ENCODE peak calls at places on chromosomes 16 and 17, in ten cellular contexts. C is dorsolateral prefrontal cortex, Z is left ventricle myocardium inferior, H is HCT116, W is stomach, K is AG04450, L is ovary, F is heart right ventricle, M is adrenal gland, U is AG10803. T is an unnamed sample.

GRCh38 chr16:77496934-77497333 is 62.1 kb upstream of the ADAMTS18 start:
- DNase-seq in C (no peak), Z (no peak), H (no peak), W (no peak), K (no peak), L (no peak), F (no peak), M (no peak), U (no peak), T (no peak)

GRCh38 chr17:59154335-59154720 is 658 bp downstream of the SKA2 start:
- DNase-seq in C (peak), Z (no peak), H (no peak), W (peak), K (no peak), L (peak), F (peak), M (peak), U (peak), T (peak)

GRCh38 chr17:1186923-1187771 is 7.4 kb upstream of the ABR start:
- DNase-seq in C (peak), Z (peak), H (peak), W (peak), K (peak), L (peak), F (peak), M (peak), U (peak), T (peak)

GRCh38 chr16:49556252-49557069 is 182.9 kb downstream of the C16orf78 start:
- DNase-seq in C (no peak), Z (no peak), H (peak), W (no peak), K (no peak), L (no peak), F (no peak), M (no peak), U (peak), T (peak)

GRCh38 chr16:3095869-3096268 is 3.2 kb downstream of the ZSCAN10 start:
- DNase-seq in C (no peak), Z (no peak), H (peak), W (no peak), K (no peak), L (no peak), F (no peak), M (peak), U (no peak), T (no peak)

GRCh38 chr17:3659541-3660111 is 8.8 kb downstream of the TAX1BP3 start:
- DNase-seq in C (peak), Z (peak), H (no peak), W (peak), K (peak), L (peak), F (peak), M (peak), U (peak), T (peak)

GRCh38 chr17:74274060-74274702 is at the start of gene DNAI2:
- DNase-seq in C (no peak), Z (no peak), H (no peak), W (no peak), K (no peak), L (no peak), F (peak), M (no peak), U (no peak), T (no peak)

GRCh38 chr17:46730026-46730425 is 88.5 kb downstream of the WNT3 start:
- DNase-seq in C (no peak), Z (no peak), H (no peak), W (no peak), K (no peak), L (no peak), F (no peak), M (no peak), U (no peak), T (no peak)

GRCh38 chr17:17181666-17182600 is 24.2 kb downstream of the PLD6 start:
- DNase-seq in C (no peak), Z (no peak), H (no peak), W (no peak), K (no peak), L (no peak), F (no peak), M (no peak), U (no peak), T (no peak)

GRCh38 chr17:31449746-31450145 is 58.3 kb downstream of the RAB11FIP4 start:
- DNase-seq in C (no peak), Z (no peak), H (no peak), W (no peak), K (no peak), L (no peak), F (no peak), M (no peak), U (no peak), T (no peak)

GRCh38 chr17:59754547-59754946 is 47.1 kb downstream of the VMP1 start:
- DNase-seq in C (no peak), Z (no peak), H (peak), W (no peak), K (peak), L (no peak), F (no peak), M (peak), U (peak), T (peak)

GRCh38 chr17:76397687-76398522 is 13.5 kb downstream of the SPHK1 start:
- DNase-seq in C (peak), Z (peak), H (peak), W (peak), K (peak), L (peak), F (peak), M (peak), U (peak), T (peak)

GRCh38 chr17:56640116-56640515 is 46.6 kb downstream of the NOG start:
- DNase-seq in C (no peak), Z (no peak), H (no peak), W (no peak), K (no peak), L (no peak), F (no peak), M (no peak), U (no peak), T (no peak)

GRCh38 chr16:14005335-14005734 is 65.8 kb upstream of the MRTFB start:
- DNase-seq in C (no peak), Z (no peak), H (no peak), W (no peak), K (no peak), L (no peak), F (no peak), M (no peak), U (no peak), T (no peak)

GRCh38 chr16:89823087-89823823 is 5.0 kb upstream of the SPIRE2 start:
- DNase-seq in C (no peak), Z (no peak), H (no peak), W (no peak), K (no peak), L (no peak), F (no peak), M (peak), U (no peak), T (no peak)

GRCh38 chr17:8747731-8748130 is 3.1 kb upstream of the CCDC42 start:
- DNase-seq in C (no peak), Z (no peak), H (no peak), W (no peak), K (no peak), L (no peak), F (no peak), M (no peak), U (no peak), T (no peak)

GRCh38 chr16:52086901-52087300 is 460.0 kb downstream of the TOX3 start:
- DNase-seq in C (no peak), Z (no peak), H (no peak), W (no peak), K (no peak), L (no peak), F (no peak), M (no peak), U (no peak), T (no peak)

GRCh38 chr17:42271277-42271922 is 4.8 kb downstream of the STAT5B start:
- DNase-seq in C (no peak), Z (no peak), H (no peak), W (no peak), K (no peak), L (no peak), F (no peak), M (no peak), U (no peak), T (no peak)

GRCh38 chr17:19470529-19471261 is 59.7 kb downstream of the RNF112 start:
- DNase-seq in C (no peak), Z (peak), H (no peak), W (peak), K (peak), L (peak), F (peak), M (peak), U (peak), T (peak)

GRCh38 chr17:54968954-54969400 is 412 bp downstream of the STXBP4 start:
- DNase-seq in C (no peak), Z (no peak), H (no peak), W (no peak), K (no peak), L (no peak), F (no peak), M (peak), U (peak), T (peak)

GRCh38 chr17:17043668-17044226 is 1.5 kb downstream of the MPRIP start:
- DNase-seq in C (no peak), Z (no peak), H (no peak), W (peak), K (no peak), L (no peak), F (no peak), M (peak), U (no peak), T (peak)

GRCh38 chr17:78357177-78357586 is 2.7 kb downstream of the SOCS3 start:
- DNase-seq in C (no peak), Z (peak), H (no peak), W (no peak), K (no peak), L (no peak), F (peak), M (peak), U (peak), T (peak)

GRCh38 chr16:49700222-49700927 is 155.5 kb downstream of the ZNF423 start:
- DNase-seq in C (no peak), Z (peak), H (no peak), W (no peak), K (no peak), L (peak), F (peak), M (peak), U (no peak), T (no peak)

GRCh38 chr17:79955167-79955549 is 80.5 kb downstream of the TBC1D16 start:
- DNase-seq in C (peak), Z (peak), H (no peak), W (no peak), K (no peak), L (no peak), F (no peak), M (no peak), U (no peak), T (no peak)

GRCh38 chr17:48012151-48012520 is 25.5 kb downstream of the COPZ2 start:
- DNase-seq in C (peak), Z (peak), H (no peak), W (peak), K (no peak), L (no peak), F (peak), M (peak), U (peak), T (no peak)

GRCh38 chr16:17453365-17454122 is 17.2 kb downstream of the XYLT1 start:
- DNase-seq in C (no peak), Z (no peak), H (no peak), W (no peak), K (no peak), L (no peak), F (no peak), M (no peak), U (no peak), T (no peak)

DNA sequence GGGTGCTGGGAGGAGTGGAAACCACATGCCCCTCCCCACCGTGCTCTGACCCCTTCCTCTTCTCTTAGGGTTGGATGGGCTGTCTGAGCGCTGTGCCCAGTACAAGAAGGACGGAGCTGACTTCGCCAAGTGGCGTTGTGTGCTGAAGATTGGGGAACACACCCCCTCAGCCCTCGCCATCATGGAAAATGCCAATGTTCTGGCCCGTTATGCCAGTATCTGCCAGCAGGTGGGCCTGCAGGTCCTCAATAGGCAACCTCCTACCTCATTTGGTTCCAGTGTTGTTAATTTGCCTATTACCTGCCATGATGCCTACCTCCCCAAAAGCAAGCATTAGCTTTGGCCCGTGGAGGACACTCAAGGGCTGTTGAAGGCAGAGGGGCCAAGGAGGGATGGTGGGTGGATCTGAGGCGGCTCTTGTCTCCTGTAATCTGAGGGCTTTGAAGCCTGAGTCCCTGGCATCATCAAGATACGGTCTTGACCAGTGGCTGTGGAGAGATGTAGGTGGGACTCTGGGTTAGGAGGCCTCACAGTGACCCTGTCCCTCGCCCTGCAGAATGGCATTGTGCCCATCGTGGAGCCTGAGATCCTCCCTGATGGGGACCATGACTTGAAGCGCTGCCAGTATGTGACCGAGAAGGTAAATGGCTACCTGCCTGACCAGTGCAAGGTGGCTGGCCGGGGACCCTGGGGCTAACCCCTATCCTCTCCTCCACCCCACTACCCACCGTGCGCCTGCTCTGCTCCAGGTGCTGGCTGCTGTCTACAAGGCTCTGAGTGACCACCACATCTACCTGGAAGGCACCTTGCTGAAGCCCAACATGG is 3.4 kb downstream of the ALDOA start:
- DNase-seq in C (peak), Z (no peak), H (no peak), W (no peak), K (no peak), L (no peak), F (no peak), M (peak), U (no peak), T (peak)
- TF ChIP-seq CTCF in C (no peak), Z (peak), H (peak), W (peak), K (peak), L (no peak), F (peak), M (peak), U (peak), T (peak)

DNA sequence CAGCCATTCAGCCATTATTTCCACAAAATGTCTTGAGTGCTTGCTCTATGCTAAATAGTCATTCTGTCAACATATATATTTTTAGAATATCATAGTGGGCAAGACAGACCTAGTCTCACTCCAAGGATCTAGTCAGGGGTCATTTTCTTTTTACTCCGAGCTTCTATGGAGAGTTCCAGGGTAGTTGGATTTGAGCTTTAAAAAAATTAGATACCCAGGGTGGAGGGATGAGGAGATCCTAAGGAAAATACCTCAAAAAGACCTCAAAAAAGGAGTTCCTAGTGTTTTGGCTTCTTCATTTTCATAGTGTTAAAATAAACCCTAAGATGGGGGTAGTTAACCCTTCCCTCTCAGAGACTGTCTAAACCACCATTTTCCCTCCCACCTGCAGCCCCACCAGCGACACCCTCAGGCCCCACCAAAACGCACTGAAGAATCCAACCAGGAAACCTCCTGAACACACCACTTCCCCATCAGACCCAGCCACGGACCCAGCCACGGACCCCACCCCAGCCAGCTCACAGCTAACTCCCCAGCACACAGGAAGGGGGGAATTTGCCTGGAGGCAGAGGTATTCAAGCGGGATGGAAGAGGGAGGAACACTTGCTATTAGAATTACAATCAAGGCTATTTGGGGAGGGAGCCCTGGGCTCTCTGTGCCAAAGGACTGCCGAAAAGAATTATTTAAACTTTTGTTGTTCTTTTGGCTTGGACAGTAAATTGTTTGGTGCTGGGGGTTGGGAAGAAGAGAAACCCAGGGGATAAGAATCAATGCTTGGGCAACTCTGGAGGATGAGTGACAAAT is 2.2 kb downstream of the ETV4 start:
- DNase-seq in C (no peak), Z (no peak), H (no peak), W (no peak), K (no peak), L (no peak), F (no peak), M (no peak), U (no peak), T (no peak)
- H3K4me3 ChIP-seq in C (no peak), Z (no peak), H (peak), W (no peak), K (peak), L (no peak), F (no peak), M (peak), U (no peak), T (no peak)

DNA sequence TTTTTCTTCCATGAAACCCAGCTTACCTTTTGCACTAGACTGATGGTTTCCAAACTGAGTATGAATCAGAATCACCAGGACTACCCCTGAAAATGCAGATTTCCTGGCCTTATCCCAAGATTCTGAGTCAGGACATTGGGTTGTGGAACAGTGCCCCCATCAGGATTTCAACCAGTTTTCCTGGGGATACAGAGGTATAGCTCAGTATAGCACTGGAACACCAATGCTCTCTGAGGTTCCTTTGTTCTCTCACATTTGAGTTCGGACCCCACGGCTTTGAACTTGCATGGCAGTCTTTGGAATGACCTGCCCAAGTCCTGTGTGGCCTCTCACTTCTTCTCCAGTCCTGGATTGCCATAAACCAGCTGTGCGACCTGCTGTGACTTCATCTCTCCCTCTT is 12.8 kb upstream of the CCL8 start:
- DNase-seq in C (no peak), Z (no peak), H (no peak), W (no peak), K (no peak), L (no peak), F (no peak), M (peak), U (peak), T (peak)
- TF ChIP-seq CTCF in C (peak), Z (peak), H (peak), W (no peak), K (peak), L (no peak), F (peak), M (peak), U (peak), T (peak)

DNA sequence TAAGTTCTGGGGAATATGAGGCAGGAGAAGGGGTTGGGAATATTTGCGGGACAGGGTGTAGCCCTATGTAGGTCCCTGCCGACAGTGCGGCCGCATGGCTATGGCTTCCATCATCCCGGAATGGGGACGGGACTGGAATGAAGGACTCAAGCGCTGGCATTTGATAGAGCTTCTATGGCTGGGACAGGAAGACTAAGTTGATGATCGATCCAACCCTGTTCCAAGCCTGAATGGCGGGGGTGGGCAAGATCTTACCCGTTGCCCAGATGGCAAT is 47.1 kb downstream of the SRCIN1 start:
- DNase-seq in C (no peak), Z (no peak), H (no peak), W (no peak), K (no peak), L (no peak), F (no peak), M (no peak), U (no peak), T (no peak)
- H3K4me3 ChIP-seq in C (peak), Z (peak), H (peak), W (peak), K (no peak), L (peak), F (peak), M (peak), U (peak), T (peak)

GRCh38 chr16:10949424-10949970 is 5.1 kb downstream of the CLEC16A start:
- DNase-seq in C (no peak), Z (no peak), H (no peak), W (no peak), K (no peak), L (no peak), F (no peak), M (no peak), U (peak), T (no peak)
- TF ChIP-seq CTCF in C (no peak), Z (no peak), H (no peak), W (no peak), K (no peak), L (no peak), F (no peak), M (peak), U (peak), T (no peak)

GRCh38 chr17:7572588-7573323 is 6.7 kb upstream of the CD68 start:
- DNase-seq in C (peak), Z (peak), H (peak), W (peak), K (peak), L (peak), F (peak), M (peak), U (peak), T (peak)
- H3K4me3 ChIP-seq in C (peak), Z (peak), H (peak), W (peak), K (peak), L (peak), F (peak), M (peak), U (peak), T (peak)

DNA sequence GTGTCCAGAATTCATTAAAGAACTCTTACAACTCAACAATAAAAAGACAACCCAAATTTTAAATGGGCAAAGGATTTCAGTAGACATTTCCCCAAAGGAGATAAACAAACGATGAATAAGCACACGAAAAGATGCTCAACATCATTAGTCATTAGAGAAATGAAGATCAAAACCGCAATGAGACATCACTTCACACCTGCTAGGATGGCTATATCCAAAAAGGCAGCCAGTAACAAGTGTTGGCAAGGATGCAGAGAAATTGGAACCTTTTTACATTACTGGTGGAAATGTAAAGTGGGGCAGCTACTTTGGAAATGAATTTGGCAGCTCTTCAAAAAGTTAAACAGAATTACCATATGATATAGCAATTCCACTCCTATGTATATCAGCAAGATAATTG is 42.0 kb downstream of the PITPNM3 start:
- DNase-seq in C (no peak), Z (no peak), H (no peak), W (no peak), K (no peak), L (no peak), F (no peak), M (no peak), U (no peak), T (no peak)
- TF ChIP-seq CTCF in C (no peak), Z (no peak), H (no peak), W (no peak), K (no peak), L (no peak), F (no peak), M (no peak), U (no peak), T (no peak)

T was measured in fibroblast of villous mesenchyme.